ENCODE peak calls at places on chromosomes 12 and 14, in five cellular contexts. E is NCI-H1417; G is CD4-positive, CD25-positive, alpha-beta regulatory T cell; S is iPS-NIHi11; D is pancreas. X is an unnamed sample.

GRCh38 chr14:31362746-31363145 is 57.6 kb downstream of the HEATR5A start:
- DNase-seq in E (no peak), G (no peak), S (no peak), D (no peak), X (no peak)

GRCh38 chr12:12527820-12528296 is 34.8 kb downstream of the DUSP16 start:
- DNase-seq in E (no peak), G (peak; percentile 7), S (no peak), D (no peak), X (no peak)

GRCh38 chr12:11174022-11174421 is 3.0 kb downstream of the SMIM10L1 start:
- DNase-seq in E (peak; percentile 79), G (no peak), S (no peak), D (no peak), X (no peak)

GRCh38 chr14:75751291-75751690 is 90.2 kb downstream of the TTLL5 start:
- DNase-seq in E (no peak), G (no peak), S (no peak), D (no peak), X (no peak)

GRCh38 chr14:81562818-81563217 is 29.2 kb upstream of the SEL1L start:
- DNase-seq in E (no peak), G (no peak), S (no peak), D (no peak), X (no peak)

GRCh38 chr14:90677484-90678045 is 138.7 kb downstream of the TTC7B start:
- DNase-seq in E (no peak), G (no peak), S (no peak), D (no peak), X (no peak)

GRCh38 chr12:67590122-67590795 is 58.3 kb upstream of the DYRK2 start:
- DNase-seq in E (peak; percentile 55), G (no peak), S (no peak), D (no peak), X (no peak)

GRCh38 chr14:76929927-76930326 is 98.6 kb downstream of the IRF2BPL start:
- DNase-seq in E (peak; percentile 57), G (peak; percentile 56), S (no peak), D (no peak), X (no peak)

GRCh38 chr14:64801800-64802199 is 77.9 kb downstream of the SPTB start:
- DNase-seq in E (peak; percentile 37), G (no peak), S (peak; percentile 73), D (no peak), X (no peak)

GRCh38 chr14:93729993-93730392 is 58.3 kb downstream of the PRIMA1 start:
- DNase-seq in E (no peak), G (no peak), S (no peak), D (no peak), X (no peak)

GRCh38 chr12:117033382-117034045 is 65.7 kb downstream of the TESC start:
- DNase-seq in E (peak; percentile 82), G (no peak), S (no peak), D (peak; percentile 77), X (no peak)

X was measured in esophagus squamous epithelium.